ENCODE peak calls at places on chromosome 1, in seven cellular contexts. One of them, this sample, is unnamed.

GRCh38 chr1:98210064-98210463 is 289.2 kb upstream of the DPYD start:
- DNase-seq in HCEC 1CT: peak
- DNase-seq in stimulated activated CD4-positive, alpha-beta T cell treated with anti-CD3 and anti-CD28 coated beads, Interleukin-12 subunit alpha, Interleukin-12 subunit beta, amount 100 ng/mL, for 24 hours: no peak
- DNase-seq in central memory CD4-positive, alpha-beta T cell: no peak
- DNase-seq in SK-N-DZ: no peak
- DNase-seq in mesenteric fat pad: no peak
- DNase-seq in Caco-2: peak
- DNase-seq in this sample: no peak

GRCh38 chr1:232982238-232982944 is 32.0 kb downstream of the NTPCR start:
- DNase-seq in HCEC 1CT: peak
- DNase-seq in stimulated activated CD4-positive, alpha-beta T cell treated with anti-CD3 and anti-CD28 coated beads, Interleukin-12 subunit alpha, Interleukin-12 subunit beta, amount 100 ng/mL, for 24 hours: no peak
- DNase-seq in central memory CD4-positive, alpha-beta T cell: no peak
- DNase-seq in SK-N-DZ: no peak
- DNase-seq in mesenteric fat pad: no peak
- DNase-seq in Caco-2: no peak
- DNase-seq in this sample: no peak

GRCh38 chr1:68116643-68117235 is 66.3 kb upstream of the DIRAS3 start:
- DNase-seq in HCEC 1CT: peak
- DNase-seq in stimulated activated CD4-positive, alpha-beta T cell treated with anti-CD3 and anti-CD28 coated beads, Interleukin-12 subunit alpha, Interleukin-12 subunit beta, amount 100 ng/mL, for 24 hours: peak
- DNase-seq in central memory CD4-positive, alpha-beta T cell: no peak
- DNase-seq in SK-N-DZ: peak
- DNase-seq in mesenteric fat pad: no peak
- DNase-seq in Caco-2: peak
- DNase-seq in this sample: no peak

GRCh38 chr1:159937014-159937750 is 8.2 kb downstream of the IGSF9 start:
- DNase-seq in HCEC 1CT: no peak
- DNase-seq in stimulated activated CD4-positive, alpha-beta T cell treated with anti-CD3 and anti-CD28 coated beads, Interleukin-12 subunit alpha, Interleukin-12 subunit beta, amount 100 ng/mL, for 24 hours: no peak
- DNase-seq in central memory CD4-positive, alpha-beta T cell: no peak
- DNase-seq in SK-N-DZ: no peak
- DNase-seq in mesenteric fat pad: no peak
- DNase-seq in Caco-2: no peak
- DNase-seq in this sample: no peak

GRCh38 chr1:20498116-20498515 is 9.8 kb downstream of the MUL1 start:
- DNase-seq in HCEC 1CT: no peak
- DNase-seq in stimulated activated CD4-positive, alpha-beta T cell treated with anti-CD3 and anti-CD28 coated beads, Interleukin-12 subunit alpha, Interleukin-12 subunit beta, amount 100 ng/mL, for 24 hours: no peak
- DNase-seq in central memory CD4-positive, alpha-beta T cell: no peak
- DNase-seq in SK-N-DZ: no peak
- DNase-seq in mesenteric fat pad: no peak
- DNase-seq in Caco-2: no peak
- DNase-seq in this sample: no peak

GRCh38 chr1:45864124-45864721 is 60.8 kb downstream of the MAST2 start:
- DNase-seq in HCEC 1CT: peak
- DNase-seq in stimulated activated CD4-positive, alpha-beta T cell treated with anti-CD3 and anti-CD28 coated beads, Interleukin-12 subunit alpha, Interleukin-12 subunit beta, amount 100 ng/mL, for 24 hours: no peak
- DNase-seq in central memory CD4-positive, alpha-beta T cell: no peak
- DNase-seq in SK-N-DZ: peak
- DNase-seq in mesenteric fat pad: no peak
- DNase-seq in Caco-2: no peak
- DNase-seq in this sample: no peak

GRCh38 chr1:200207711-200208126 is 180.2 kb downstream of the NR5A2 start:
- DNase-seq in HCEC 1CT: peak
- DNase-seq in stimulated activated CD4-positive, alpha-beta T cell treated with anti-CD3 and anti-CD28 coated beads, Interleukin-12 subunit alpha, Interleukin-12 subunit beta, amount 100 ng/mL, for 24 hours: no peak
- DNase-seq in central memory CD4-positive, alpha-beta T cell: no peak
- DNase-seq in SK-N-DZ: no peak
- DNase-seq in mesenteric fat pad: no peak
- DNase-seq in Caco-2: no peak
- DNase-seq in this sample: no peak

GRCh38 chr1:97603776-97604175 is 317.1 kb downstream of the DPYD start:
- DNase-seq in HCEC 1CT: no peak
- DNase-seq in stimulated activated CD4-positive, alpha-beta T cell treated with anti-CD3 and anti-CD28 coated beads, Interleukin-12 subunit alpha, Interleukin-12 subunit beta, amount 100 ng/mL, for 24 hours: no peak
- DNase-seq in central memory CD4-positive, alpha-beta T cell: no peak
- DNase-seq in SK-N-DZ: peak
- DNase-seq in mesenteric fat pad: no peak
- DNase-seq in Caco-2: no peak
- DNase-seq in this sample: no peak